ENCODE peak calls at places on chromosomes 13 and 19, in eight cellular contexts. F is breast epithelium; U is brain microvascular endothelial cell; W is activated T-helper 1 cell treated with anti-CD3 and anti-CD28 coated beads, Interleukin-2, amount 50 U/mL, for 16 hours; D is fibroblast of the conjunctiva; K is stimulated activated CD4-positive, alpha-beta T cell treated with anti-CD3 and anti-CD28 coated beads, Interleukin-1b, Interleukin-23, amount 100 ng/mL, for 1 hour; O is AG04450; E is ELR. I is an unnamed sample.

GRCh38 chr19:50459638-50460037 is 16.7 kb upstream of the EMC10 start:
- DNase-seq in D (no peak), K (no peak), F (no peak), E (no peak), O (no peak), W (no peak), U (no peak), I (no peak)

GRCh38 chr13:26896986-26897668 is 136.5 kb upstream of the GPR12 start:
- DNase-seq in E (no peak), D (no peak), W (no peak), F (no peak), O (no peak), U (no peak), K (no peak), I (no peak)

GRCh38 chr19:1173845-1174809 is at the start of gene SBNO2:
- DNase-seq in E (peak), F (peak), O (no peak), U (peak), D (peak), W (peak), K (peak), I (peak)

GRCh38 chr13:51303063-51303552 is 36.4 kb upstream of the SERPINE3 start:
- DNase-seq in W (no peak), K (no peak), U (no peak), F (no peak), E (no peak), O (no peak), D (no peak), I (no peak)

GRCh38 chr19:55550321-55550650 is 4.9 kb upstream of the SBK3 start:
- DNase-seq in K (no peak), W (no peak), E (peak), U (peak), F (no peak), O (no peak), D (no peak), I (no peak)

GRCh38 chr19:29098863-29099481 is 114.0 kb downstream of the UQCRFS1 start:
- DNase-seq in E (peak), D (peak), F (no peak), K (no peak), W (no peak), O (peak), U (peak), I (peak)

GRCh38 chr19:40607311-40607871 is 6.2 kb downstream of the LTBP4 start:
- DNase-seq in O (no peak), D (no peak), W (no peak), U (no peak), F (no peak), E (no peak), K (no peak), I (no peak)

GRCh38 chr13:112769615-112770014 is 79.8 kb downstream of the ATP11A start:
- DNase-seq in U (no peak), E (no peak), F (no peak), O (no peak), D (no peak), W (no peak), K (no peak), I (no peak)

GRCh38 chr19:35352177-35352447 is 4.4 kb downstream of the FFAR1 start:
- DNase-seq in D (no peak), W (no peak), O (no peak), E (no peak), U (no peak), F (peak), K (no peak), I (no peak)